ENCODE peak calls at places on chromosomes 12 and 14, in ten cellular contexts. C, H, R, W, E, U, X, O, G and Y are unnamed samples. For H3K4me1, the result is how much of the 10 kb centered on the place peaks cover.

GRCh38 chr12:76303989-76304460 is 44.2 kb downstream of the BBS10 start:
- DNase-seq in O (no peak), H (no peak), W (no peak), U (no peak), C (no peak), G (no peak), E (no peak), R (no peak), X (no peak), Y (no peak)

GRCh38 chr12:114693532-114693931 is 9.6 kb upstream of the TBX3 start:
- DNase-seq in E (no peak), C (no peak), G (no peak), H (no peak), U (no peak), X (no peak), R (no peak), W (no peak), O (no peak), Y (no peak)

GRCh38 chr12:92756905-92757598 is 54.3 kb downstream of the PLEKHG7 start:
- DNase-seq in G (no peak), E (no peak), R (no peak), C (no peak), O (no peak), H (no peak), U (no peak), X (no peak), W (no peak), Y (no peak)

GRCh38 chr12:128339669-128340068 is 72.7 kb downstream of the TMEM132C start:
- DNase-seq in X (no peak), O (no peak), C (no peak), G (no peak), R (no peak), H (no peak), W (no peak), U (no peak), E (no peak), Y (no peak)

GRCh38 chr12:125081427-125081826 is 16.2 kb downstream of the AACS start:
- DNase-seq in X (no peak), W (no peak), G (no peak), O (no peak), C (no peak), E (no peak), H (no peak), R (no peak), U (no peak), Y (no peak)

GRCh38 chr12:132402831-132403416 is 73.5 kb upstream of the GALNT9 start:
- DNase-seq in W (no peak), C (no peak), R (no peak), G (no peak), U (no peak), X (peak), H (no peak), O (no peak), E (no peak), Y (no peak)

GRCh38 chr12:55736780-55737580 is 5.9 kb upstream of the GDF11 start:
- DNase-seq in H (peak), C (peak), W (peak), O (peak), R (peak), X (peak), G (peak), E (peak), U (peak), Y (peak)

GRCh38 chr14:65277580-65278270 is 134.8 kb upstream of the FUT8 start:
- DNase-seq in W (no peak), R (no peak), X (no peak), E (no peak), U (no peak), O (no peak), G (no peak), H (no peak), C (no peak), Y (no peak)

DNA sequence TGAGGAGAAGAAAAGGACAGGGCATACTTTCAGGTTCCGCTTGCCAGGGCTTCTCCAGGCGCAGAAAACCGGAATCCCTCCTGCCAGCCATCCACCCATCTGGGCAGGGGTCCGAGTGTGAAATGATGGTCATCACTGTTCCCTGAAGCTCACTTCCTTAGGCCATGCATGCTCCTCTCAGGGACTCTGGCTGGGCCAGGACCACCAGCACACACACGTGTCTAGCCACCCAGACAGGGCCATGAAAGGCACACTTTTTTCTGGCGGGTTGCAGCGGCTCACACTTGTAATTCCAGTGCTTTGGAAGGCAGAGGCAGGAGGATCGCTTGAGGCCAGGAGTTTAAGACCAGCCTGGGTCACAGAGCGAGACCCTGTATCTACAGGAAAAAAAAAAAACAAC is 1.5 kb downstream of the TCL1A start:
- DNase-seq in C (no peak), G (no peak), X (no peak), R (no peak), W (no peak), E (no peak), H (no peak), U (no peak), O (no peak), Y (no peak)
- H3K4me1 ChIP-seq in C (under half), G (under half), X (under half), R (under half), W (under half), E (under half), H (under half), U (under half), O (under half), Y (under half)

GRCh38 chr12:53726342-53726741 is 910 bp downstream of the CALCOCO1 start:
- DNase-seq in C (no peak), R (no peak), G (no peak), E (peak), O (no peak), X (no peak), H (no peak), U (no peak), W (no peak), Y (no peak)
- H3K27ac ChIP-seq in C (peak), R (peak), G (no peak), E (no peak), O (no peak), X (peak), H (no peak), U (peak), W (no peak), Y (no peak)

DNA sequence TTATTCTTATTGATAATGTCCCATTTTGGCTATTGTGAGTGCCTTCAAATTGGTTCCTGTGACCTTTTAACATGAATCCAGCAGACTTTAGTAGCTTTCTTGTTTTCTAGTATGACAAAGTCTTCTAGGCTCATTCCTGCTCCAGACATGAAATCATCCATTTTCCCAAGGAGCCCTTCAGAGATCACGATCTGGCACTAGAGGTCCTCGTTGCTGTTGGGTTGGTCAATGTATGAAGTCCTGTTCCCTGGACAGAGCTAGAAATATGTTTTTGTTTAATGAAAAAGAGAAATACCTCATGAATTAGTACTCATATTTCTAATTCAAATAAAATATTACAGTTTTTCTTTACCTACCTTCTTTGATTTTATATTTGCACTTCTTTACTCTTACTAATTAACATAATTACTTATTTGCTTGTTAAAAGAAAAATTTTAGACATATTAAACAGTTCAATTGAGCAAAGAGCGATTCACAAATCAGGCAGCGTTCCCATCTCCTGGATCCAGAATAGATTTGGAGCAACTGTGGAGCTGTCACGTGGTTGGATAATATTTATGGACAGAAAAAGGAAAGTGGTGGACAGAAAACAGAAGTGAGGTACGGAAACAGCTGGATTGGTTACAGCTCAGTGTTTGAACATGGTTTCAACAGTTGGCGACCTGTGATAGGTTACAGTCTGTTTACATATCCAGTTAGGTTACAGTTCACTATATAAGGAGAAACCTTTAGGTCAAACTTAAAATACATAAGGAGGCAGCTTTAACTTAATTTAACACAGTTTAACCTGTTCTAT is 19.8 kb upstream of the FAM234B start:
- DNase-seq in H (no peak), R (no peak), C (peak), E (no peak), X (no peak), U (peak), O (peak), W (peak), G (no peak), Y (peak)
- TF ChIP-seq CTCF in H (peak), R (no peak), C (no peak), E (no peak), X (peak), U (peak), O (no peak), W (peak), G (no peak), Y (peak)

DNA sequence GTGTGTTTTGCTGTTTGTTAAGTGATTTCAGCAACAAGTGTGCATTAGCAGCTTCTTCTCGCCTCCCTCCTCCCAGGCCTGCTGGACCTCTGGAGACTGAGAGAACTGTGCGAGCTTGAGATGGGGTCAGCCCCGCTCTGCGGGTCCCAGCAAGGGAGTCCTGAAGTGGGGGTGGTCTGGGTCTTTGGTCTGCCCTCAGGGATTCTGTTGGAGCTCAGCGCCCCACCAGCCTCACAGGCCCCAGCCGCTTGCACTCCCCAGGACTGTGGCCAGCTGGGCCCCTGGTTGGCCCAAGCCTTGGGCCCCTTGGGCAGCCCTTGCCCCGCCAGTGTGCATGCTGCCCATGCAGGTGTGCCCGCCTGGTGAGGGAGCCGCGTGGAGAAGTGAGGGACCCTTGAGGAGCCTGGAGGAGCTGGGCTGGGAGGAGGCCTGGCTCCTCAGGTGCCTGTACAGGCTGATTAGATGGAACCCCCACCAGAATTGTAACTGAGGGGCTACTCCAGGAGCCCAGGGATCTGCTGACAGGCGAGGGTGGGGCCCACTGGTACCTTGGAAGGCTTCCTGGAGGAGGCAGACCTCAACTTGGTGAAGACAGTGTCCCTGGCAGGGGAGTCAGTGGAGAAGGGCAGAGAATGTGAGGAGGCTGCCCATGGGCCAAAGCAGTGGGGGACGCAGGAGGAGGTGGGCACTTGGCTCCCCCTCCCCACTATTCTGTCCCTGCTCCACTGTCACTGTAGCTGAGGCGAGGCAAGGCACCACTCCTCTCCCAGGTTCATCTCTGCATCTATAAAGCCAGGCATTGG is 56.7 kb downstream of the BEGAIN start:
- DNase-seq in W (no peak), E (no peak), G (no peak), R (peak), H (peak), U (no peak), O (no peak), C (no peak), X (peak), Y (no peak)
- H3K4me1 ChIP-seq in W (under half), E (under half), G (under half), R (under half), H (under half), U (under half), O (under half), C (under half), X (under half), Y (under half)

GRCh38 chr14:26125039-26125438 is 472.8 kb downstream of the NOVA1 start:
- DNase-seq in O (no peak), W (no peak), E (no peak), U (no peak), C (no peak), G (no peak), X (no peak), R (no peak), H (no peak), Y (no peak)
- H3K27ac ChIP-seq in O (no peak), W (no peak), E (no peak), U (no peak), C (no peak), G (no peak), X (no peak), R (no peak), H (no peak), Y (no peak)

DNA sequence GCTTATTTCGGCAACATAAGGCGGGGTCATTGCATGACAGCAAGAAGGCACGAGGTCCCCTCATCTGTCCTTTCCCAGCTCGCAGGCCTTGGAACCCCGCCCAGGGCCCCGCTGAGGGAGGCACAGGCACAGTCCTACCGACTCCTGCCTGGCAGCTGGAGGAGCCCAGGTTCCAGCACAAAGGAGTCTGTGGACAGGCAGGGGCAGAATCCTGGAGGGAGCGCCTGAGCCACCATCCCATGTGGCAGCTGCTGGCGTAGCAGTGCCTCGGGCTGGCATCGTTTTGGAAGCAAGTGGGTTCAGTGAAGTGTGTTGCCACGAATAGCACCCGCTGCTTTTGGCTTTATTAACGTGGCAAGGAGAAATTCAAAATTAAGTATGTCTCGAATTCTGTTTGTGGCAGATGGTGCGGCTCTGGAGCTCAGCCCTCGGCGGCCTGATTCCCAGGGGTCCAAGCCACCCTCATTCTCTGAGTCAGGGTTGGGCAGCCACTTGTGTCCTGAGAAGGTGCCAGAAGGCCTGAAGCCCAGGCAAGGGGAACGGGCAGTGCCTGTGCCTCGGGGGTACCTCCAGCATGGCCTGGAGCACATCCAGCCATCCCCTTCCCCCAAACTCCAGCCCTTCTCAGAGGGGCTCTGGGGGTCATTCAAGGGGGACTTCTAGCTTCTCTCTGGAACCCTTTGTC is 35.9 kb downstream of the SLC8B1 start:
- DNase-seq in W (no peak), E (no peak), U (peak), O (peak), X (peak), G (no peak), R (no peak), C (no peak), H (peak), Y (peak)
- TF ChIP-seq CTCF in W (no peak), E (no peak), U (no peak), O (no peak), X (no peak), G (no peak), R (no peak), C (no peak), H (no peak), Y (no peak)

DNA sequence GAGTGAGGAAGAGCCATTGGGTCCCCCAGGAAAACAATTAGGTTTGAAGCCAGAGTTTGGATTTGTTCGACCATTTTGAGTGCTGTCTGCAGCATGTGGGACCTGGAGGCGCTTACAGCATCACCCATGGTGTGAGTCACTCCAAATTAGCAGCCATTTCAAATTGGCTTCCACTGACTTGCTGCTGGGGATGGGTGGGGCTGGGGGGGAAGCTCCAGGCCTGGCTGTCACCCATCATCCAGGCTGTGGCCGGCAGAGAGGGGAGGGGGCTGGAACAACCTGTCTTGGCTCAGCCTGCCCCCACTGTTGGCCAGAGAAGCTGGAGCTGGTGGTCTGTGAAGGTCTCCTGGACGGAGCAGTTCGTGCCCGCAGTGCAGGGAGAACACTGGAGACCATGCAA is 11.1 kb downstream of the TSPAN9 start:
- DNase-seq in U (no peak), G (no peak), O (no peak), R (no peak), W (no peak), H (no peak), X (no peak), C (no peak), E (no peak), Y (no peak)
- H3K4me1 ChIP-seq in U (half or more), G (under half), O (under half), R (under half), W (under half), H (under half), X (half or more), C (under half), E (under half), Y (under half)

GRCh38 chr12:6268484-6269157 is 41.9 kb upstream of the PLEKHG6 start:
- DNase-seq in G (no peak), R (no peak), W (no peak), O (no peak), H (no peak), X (no peak), E (no peak), C (no peak), U (no peak), Y (peak)
- H3K27ac ChIP-seq in G (no peak), R (no peak), W (no peak), O (no peak), H (no peak), X (no peak), E (no peak), C (peak), U (no peak), Y (peak)

GRCh38 chr14:67335781-67336180 is 23.8 kb downstream of the ATP6V1D start:
- DNase-seq in E (peak), W (no peak), R (no peak), X (no peak), O (no peak), H (no peak), U (no peak), C (no peak), G (no peak), Y (no peak)
- TF ChIP-seq CTCF in E (peak), W (peak), R (peak), X (peak), O (no peak), H (peak), U (no peak), C (no peak), G (peak), Y (no peak)